ENCODE peak calls at places on chromosomes 7 and 10, in eight cellular contexts. X, O, E, L, I, V, D and C are unnamed samples.

GRCh38 chr7:102451371-102452054 is 13.2 kb downstream of the ALKBH4 start:
- DNase-seq in X (peak), O (peak), E (peak), L (peak), I (no peak), V (peak), D (no peak), C (peak)

GRCh38 chr7:94908204-94909022 is 1.0 kb downstream of the PPP1R9A start:
- DNase-seq in X (no peak), O (no peak), E (peak), L (peak), I (peak), V (peak), D (peak), C (peak)

GRCh38 chr10:106615081-106615480 is 549.4 kb downstream of the SORCS1 start:
- DNase-seq in X (no peak), O (no peak), E (no peak), L (peak), I (no peak), V (no peak), D (no peak), C (peak)

GRCh38 chr10:110460111-110460809 is 37.4 kb upstream of the DUSP5 start:
- DNase-seq in X (peak), O (peak), E (no peak), L (no peak), I (no peak), V (peak), D (peak), C (no peak)

GRCh38 chr7:44398953-44399574 is 73.7 kb upstream of the CAMK2B start:
- DNase-seq in X (no peak), O (no peak), E (no peak), L (no peak), I (no peak), V (no peak), D (no peak), C (no peak)

GRCh38 chr7:77434570-77434969 is 18.4 kb upstream of the GSAP start:
- DNase-seq in X (no peak), O (no peak), E (no peak), L (no peak), I (no peak), V (no peak), D (no peak), C (no peak)

GRCh38 chr7:34361663-34362250 is 296.3 kb upstream of the NPSR1 start:
- DNase-seq in X (no peak), O (no peak), E (peak), L (no peak), I (no peak), V (no peak), D (no peak), C (no peak)

GRCh38 chr7:74234549-74234948 is 19.6 kb downstream of the RFC2 start:
- DNase-seq in X (peak), O (no peak), E (no peak), L (no peak), I (no peak), V (no peak), D (no peak), C (no peak)

GRCh38 chr7:135678612-135679575 is 16.6 kb downstream of the STMP1 start:
- DNase-seq in X (no peak), O (no peak), E (no peak), L (no peak), I (no peak), V (no peak), D (peak), C (no peak)

GRCh38 chr10:21278491-21279216 is 246.8 kb downstream of the SKIDA1 start:
- DNase-seq in X (peak), O (peak), E (peak), L (peak), I (peak), V (peak), D (peak), C (peak)

GRCh38 chr10:100827819-100828743 is 82.7 kb downstream of the PAX2 start:
- DNase-seq in X (no peak), O (peak), E (peak), L (peak), I (no peak), V (peak), D (peak), C (peak)

GRCh38 chr7:38398725-38399321 is 125.4 kb upstream of the TARP start:
- DNase-seq in X (peak), O (peak), E (peak), L (peak), I (peak), V (peak), D (peak), C (peak)

GRCh38 chr10:34670101-34670500 is 145.0 kb downstream of the PARD3 start:
- DNase-seq in X (no peak), O (peak), E (no peak), L (peak), I (no peak), V (no peak), D (no peak), C (no peak)

GRCh38 chr7:22251906-22252495 is 105.0 kb downstream of the RAPGEF5 start:
- DNase-seq in X (no peak), O (no peak), E (peak), L (no peak), I (no peak), V (no peak), D (no peak), C (no peak)

GRCh38 chr10:30384791-30385201 is 35.7 kb upstream of the MTPAP start:
- DNase-seq in X (peak), O (peak), E (peak), L (peak), I (peak), V (peak), D (peak), C (peak)

GRCh38 chr7:31553636-31554035 is 39.7 kb downstream of the ITPRID1 start:
- DNase-seq in X (no peak), O (no peak), E (no peak), L (no peak), I (no peak), V (no peak), D (peak), C (peak)

GRCh38 chr7:30068117-30068516 is 39.9 kb downstream of the PLEKHA8 start:
- DNase-seq in X (no peak), O (no peak), E (no peak), L (no peak), I (no peak), V (no peak), D (no peak), C (no peak)

GRCh38 chr10:31929986-31930675 is 1.5 kb upstream of the ARHGAP12 start:
- DNase-seq in X (peak), O (peak), E (no peak), L (no peak), I (no peak), V (no peak), D (no peak), C (no peak)

DNA sequence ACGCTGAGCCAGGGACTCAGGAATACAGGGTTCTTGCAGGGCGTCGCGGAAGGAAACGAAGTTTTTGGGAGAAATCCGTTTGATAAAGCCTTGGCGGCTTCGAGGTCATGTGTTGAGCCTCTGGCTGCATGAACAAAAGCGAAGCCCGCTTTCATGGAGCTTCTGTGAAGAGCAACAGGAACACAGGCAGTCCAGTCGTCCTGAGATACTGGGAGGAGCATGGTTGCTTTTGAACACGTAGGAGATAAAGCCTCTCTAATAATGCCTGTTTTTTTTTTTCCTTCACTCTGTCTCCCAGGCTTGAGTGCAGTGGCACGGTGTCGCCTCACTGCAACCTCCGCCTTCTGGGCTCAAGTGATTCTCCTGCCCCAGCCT is 455 bp upstream of the ZNF32 start:
- DNase-seq in X (no peak), O (no peak), E (no peak), L (no peak), I (no peak), V (no peak), D (no peak), C (no peak)
- H2AFZ ChIP-seq in X (no peak), O (peak), E (peak), L (peak), I (no peak), V (peak), D (peak), C (peak)

GRCh38 chr10:79904671-79905321 is 44.1 kb downstream of the SFTPD start:
- DNase-seq in X (no peak), O (peak), E (peak), L (peak), I (peak), V (peak), D (peak), C (peak)
- TF ChIP-seq EZH2phosphoT487 in X (no peak), O (no peak), E (peak), L (no peak), I (no peak), V (no peak), D (no peak), C (no peak)

DNA sequence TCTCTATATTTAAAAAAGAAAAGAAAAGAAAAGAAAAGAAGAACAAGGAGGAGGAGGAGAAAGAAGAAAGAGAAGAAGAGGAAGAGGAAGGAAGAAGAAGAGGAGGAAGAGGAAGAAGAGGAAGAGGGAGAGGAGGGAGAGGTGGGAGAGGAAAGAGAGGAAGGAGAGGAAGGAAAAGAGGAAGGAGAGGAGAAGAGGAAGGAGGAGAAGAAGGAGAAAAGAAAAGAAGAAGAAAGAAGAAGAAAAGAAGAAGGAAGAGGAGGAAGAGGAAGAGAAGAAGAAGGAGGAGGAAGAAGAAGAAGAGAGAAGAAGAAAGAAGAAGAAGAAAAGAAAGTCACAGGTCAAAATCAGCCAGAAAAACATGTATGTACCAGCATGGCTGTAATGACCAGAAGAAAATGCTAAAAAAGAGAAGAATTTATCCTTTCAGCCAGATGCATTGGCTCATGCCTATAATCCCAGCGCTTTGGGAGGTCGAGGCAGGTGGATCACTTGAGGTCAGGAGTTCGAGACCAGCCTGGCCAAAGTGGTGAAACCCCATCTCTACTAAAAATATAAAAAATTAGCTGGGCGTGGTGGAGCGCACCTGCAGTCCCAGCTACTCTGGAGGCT is 5.3 kb upstream of the POR start:
- DNase-seq in X (no peak), O (no peak), E (no peak), L (no peak), I (no peak), V (no peak), D (no peak), C (no peak)
- TF ChIP-seq CTCF in X (no peak), O (no peak), E (no peak), L (no peak), I (no peak), V (no peak), D (no peak), C (no peak)

DNA sequence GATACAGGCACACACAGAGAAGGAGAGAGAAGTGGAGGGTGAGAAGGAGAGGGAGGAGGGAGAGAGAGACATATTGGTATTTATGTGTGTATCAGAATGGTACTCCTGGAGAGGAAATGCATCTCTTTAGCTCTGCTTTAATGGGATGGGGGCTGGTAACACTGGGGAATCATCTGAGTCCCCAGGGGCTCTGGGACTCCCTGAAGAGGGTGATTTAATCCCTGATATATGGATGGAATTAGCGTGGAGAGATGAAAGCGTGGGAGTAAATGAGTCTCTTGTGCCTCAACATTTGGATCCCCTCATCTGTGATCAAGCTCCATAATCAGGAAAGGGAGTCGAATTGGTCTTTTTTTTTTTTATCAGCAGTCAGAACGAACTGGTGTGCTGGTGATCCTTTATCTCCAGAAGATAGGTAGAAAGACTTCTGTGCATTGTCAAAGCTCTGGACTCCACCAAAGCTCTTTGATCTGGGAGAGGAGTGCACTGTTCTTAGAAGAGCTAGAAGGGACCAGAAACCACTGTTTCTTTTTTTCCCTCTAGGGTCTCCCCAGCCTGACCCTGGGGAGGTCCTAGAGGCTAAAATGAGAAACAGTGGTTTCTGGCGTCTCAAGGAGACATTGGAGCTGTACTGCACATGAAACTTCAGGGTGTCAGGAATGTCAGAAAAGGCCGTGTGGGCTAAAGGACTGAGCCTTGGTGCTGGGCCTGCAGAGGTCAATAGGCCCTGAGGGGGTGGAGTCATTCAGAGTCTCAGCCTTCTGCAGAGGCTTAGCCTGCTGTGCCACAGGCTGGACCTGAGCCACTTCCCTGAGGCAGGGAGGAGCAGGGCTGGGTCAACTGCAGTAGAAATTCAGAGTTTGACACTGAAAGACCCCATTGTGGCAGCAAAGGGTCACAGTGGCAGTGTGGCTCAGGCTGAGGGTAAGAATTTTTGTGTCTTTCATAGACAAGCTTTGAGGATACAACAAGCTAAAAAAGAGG is 234.4 kb upstream of the SLC26A5 start:
- DNase-seq in X (no peak), O (no peak), E (peak), L (peak), I (no peak), V (no peak), D (no peak), C (no peak)
- H2AFZ ChIP-seq in X (no peak), O (no peak), E (no peak), L (peak), I (no peak), V (no peak), D (no peak), C (no peak)

DNA sequence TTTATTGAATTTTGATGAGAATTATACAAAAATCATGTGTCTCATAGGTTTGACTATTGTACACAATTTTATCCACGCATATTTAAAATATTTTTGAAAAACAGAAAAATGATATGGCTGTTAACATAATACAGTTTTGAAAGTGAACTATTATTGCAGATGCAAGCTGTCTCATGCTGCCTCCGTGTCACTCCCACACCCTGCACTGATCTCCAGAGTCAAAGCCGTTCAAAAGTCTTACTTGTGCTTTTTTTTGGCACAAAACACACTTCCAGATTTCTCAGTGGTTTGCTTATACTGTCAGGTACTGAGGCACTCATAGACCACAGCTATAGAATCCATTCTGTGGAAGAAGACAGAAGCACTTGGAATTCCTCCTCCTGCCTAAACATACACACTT is 243.1 kb upstream of the ADARB2 start:
- DNase-seq in X (no peak), O (no peak), E (no peak), L (no peak), I (no peak), V (no peak), D (no peak), C (no peak)
- TF ChIP-seq EZH2phosphoT487 in X (no peak), O (no peak), E (no peak), L (no peak), I (no peak), V (no peak), D (no peak), C (no peak)

DNA sequence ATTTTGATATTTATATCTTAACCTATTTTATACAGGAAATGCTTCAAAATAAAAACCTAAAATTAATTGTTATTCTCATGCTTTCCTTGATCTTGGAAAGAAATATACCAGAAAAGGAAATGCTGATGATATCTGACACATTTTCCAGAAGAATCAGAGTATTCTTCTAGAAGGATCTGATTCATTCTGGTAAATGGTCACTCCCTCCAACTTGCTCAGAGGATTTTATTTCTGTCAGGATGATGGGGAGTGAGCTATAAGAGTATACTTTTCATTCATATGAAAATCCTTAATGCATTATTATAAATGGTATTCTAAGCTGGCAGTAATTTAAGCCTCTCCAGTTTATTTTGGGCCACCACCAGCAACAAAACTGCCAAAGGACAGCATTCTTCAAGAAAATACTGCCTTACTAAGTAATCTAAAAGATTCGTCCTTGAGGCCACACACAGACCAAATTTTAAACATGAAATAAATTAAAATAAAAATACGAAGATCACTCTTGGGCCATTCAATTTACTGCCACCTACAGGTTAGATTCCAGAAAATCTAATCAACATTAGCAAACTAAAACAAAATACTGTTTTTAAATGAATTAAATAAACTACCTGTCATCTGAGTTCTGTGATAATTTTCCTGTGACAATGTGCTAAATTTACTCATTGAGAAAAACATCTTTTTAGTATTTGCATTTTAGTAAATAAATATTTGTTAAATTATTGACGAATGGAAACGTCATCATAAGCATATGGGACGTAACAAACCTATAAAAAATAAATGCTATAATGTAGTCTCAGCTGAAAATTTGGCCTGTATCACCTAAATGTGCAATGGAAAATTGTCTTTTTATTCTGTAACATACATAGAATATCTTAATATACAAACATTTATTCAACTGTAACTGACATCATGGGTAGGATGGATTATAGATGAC is 71.9 kb downstream of the ITGB8 start:
- DNase-seq in X (no peak), O (no peak), E (no peak), L (peak), I (no peak), V (no peak), D (peak), C (no peak)
- TF ChIP-seq CTCF in X (peak), O (peak), E (peak), L (peak), I (peak), V (peak), D (peak), C (peak)